ENCODE peak calls at places on chromosomes 13 and 19, in eight cellular contexts. P, Q, J, U, T, V, W and G are unnamed samples.

GRCh38 chr19:41705393-41706174 is 2.8 kb upstream of the CEACAM5 start:
- DNase-seq in T (peak; percentile 12), J (no peak), P (no peak), V (peak; percentile 4), U (peak; percentile 28), W (no peak), Q (no peak), G (no peak)

GRCh38 chr19:652467-653389 is 10.3 kb downstream of the RNF126 start:
- DNase-seq in J (no peak), U (no peak), T (no peak), W (no peak), V (no peak), P (no peak), Q (no peak), G (no peak)

GRCh38 chr13:41111454-41111853 is 21.1 kb downstream of the KBTBD6 start:
- DNase-seq in Q (peak; percentile 71), W (no peak), V (no peak), J (no peak), P (no peak), T (no peak), U (no peak), G (no peak)

GRCh38 chr19:11737964-11738745 is 591 bp downstream of the ZNF823 start:
- DNase-seq in T (peak; percentile 30), W (peak; percentile 2), P (peak; percentile 36), J (no peak), Q (peak; percentile 5), V (no peak), U (peak; percentile 15), G (no peak)

GRCh38 chr19:55368701-55369563 is 1.3 kb downstream of the IL11 start:
- DNase-seq in T (no peak), P (peak; percentile 42), Q (peak; percentile 46), W (no peak), V (no peak), U (peak; percentile 89), J (no peak), G (no peak)

GRCh38 chr19:29507081-29507860 is 18.5 kb upstream of the VSTM2B start:
- DNase-seq in Q (no peak), U (no peak), T (no peak), P (no peak), W (no peak), V (no peak), J (no peak), G (no peak)

GRCh38 chr13:22090114-22090513 is 419.2 kb downstream of the FGF9 start:
- DNase-seq in U (no peak), W (no peak), P (no peak), Q (no peak), J (no peak), T (no peak), V (no peak), G (no peak)

GRCh38 chr19:17687857-17688784 is at the start of gene UNC13A:
- DNase-seq in P (peak; percentile 83), Q (no peak), J (peak; percentile 17), U (no peak), T (peak; percentile 42), W (no peak), V (peak; percentile 79), G (no peak)

GRCh38 chr19:10132848-10133350 is 13.2 kb upstream of the EIF3G start:
- DNase-seq in U (no peak), P (no peak), Q (no peak), W (no peak), V (no peak), J (no peak), T (no peak), G (no peak)

GRCh38 chr19:40633207-40633606 is 32.0 kb downstream of the LTBP4 start:
- DNase-seq in U (no peak), Q (no peak), P (no peak), W (no peak), J (no peak), V (no peak), T (no peak), G (no peak)

GRCh38 chr13:112885782-112886268 is 83.2 kb upstream of the MCF2L start:
- DNase-seq in Q (peak; percentile 33), V (peak; percentile 74), P (peak; percentile 100), J (no peak), U (peak; percentile 100), T (no peak), W (no peak), G (no peak)

GRCh38 chr19:40714519-40715299 is 2.0 kb downstream of the COQ8B start:
- DNase-seq in T (peak; percentile 89), Q (peak; percentile 92), J (peak; percentile 91), U (peak; percentile 96), P (peak; percentile 96), W (peak; percentile 90), V (peak; percentile 91), G (no peak)

GRCh38 chr19:46069841-46070341 is 29.1 kb upstream of the IGFL4 start:
- DNase-seq in U (no peak), W (no peak), T (no peak), Q (peak; percentile 89), J (no peak), V (no peak), P (no peak), G (no peak)

GRCh38 chr13:32135655-32136054 is 104.1 kb downstream of the FRY start:
- DNase-seq in U (no peak), V (no peak), T (no peak), Q (peak; percentile 56), P (no peak), J (no peak), W (no peak), G (no peak)

GRCh38 chr13:109868583-109869311 is 82.4 kb upstream of the IRS2 start:
- DNase-seq in J (no peak), P (no peak), Q (no peak), V (no peak), U (peak; percentile 30), T (no peak), W (no peak), G (no peak)

GRCh38 chr19:47832723-47833122 is 11.0 kb downstream of the CRX start:
- DNase-seq in Q (no peak), V (no peak), P (no peak), W (no peak), J (no peak), U (no peak), T (no peak), G (no peak)

GRCh38 chr19:48342841-48343540 is 17.6 kb downstream of the EMP3 start:
- DNase-seq in U (no peak), V (no peak), W (no peak), J (no peak), P (no peak), Q (peak; percentile 80), T (no peak), G (no peak)

GRCh38 chr19:51258165-51258564 is 7.3 kb downstream of the SIGLECL1 start:
- DNase-seq in P (no peak), W (no peak), U (no peak), T (no peak), V (no peak), J (no peak), Q (no peak), G (no peak)

GRCh38 chr19:41311613-41312012 is 1.6 kb downstream of the CCDC97 start:
- DNase-seq in V (no peak), W (no peak), P (no peak), J (no peak), U (no peak), T (no peak), Q (no peak), G (no peak)

GRCh38 chr13:72025836-72026235 is 158.8 kb upstream of the DACH1 start:
- DNase-seq in W (no peak), Q (no peak), J (no peak), T (no peak), U (no peak), V (no peak), P (no peak), G (no peak)

GRCh38 chr19:31825134-31826094 is 476.2 kb upstream of the TSHZ3 start:
- DNase-seq in U (no peak), T (no peak), W (no peak), J (no peak), P (no peak), V (no peak), Q (no peak), G (no peak)